ENCODE peak calls at places on chromosomes 12 and 14, in five cellular contexts. Y, Q, O, K and I are unnamed samples.

GRCh38 chr12:58097741-58098140 is 156.4 kb downstream of the ATP23 start:
- DNase-seq in Q (no peak), K (no peak), Y (no peak), O (no peak), I (no peak)

GRCh38 chr12:108425238-108425795 is 86.2 kb upstream of the CMKLR1 start:
- DNase-seq in Q (no peak), K (no peak), O (no peak), Y (no peak), I (peak)

GRCh38 chr12:70359458-70360197 is 6.5 kb upstream of the KCNMB4 start:
- DNase-seq in K (no peak), Q (no peak), O (no peak), Y (no peak), I (no peak)

GRCh38 chr12:57454566-57455373 is at the start of gene INHBE:
- DNase-seq in O (no peak), Y (no peak), K (no peak), Q (no peak), I (peak)

GRCh38 chr12:99605-100004 is 33.0 kb downstream of the IQSEC3 start:
- DNase-seq in K (no peak), Q (no peak), Y (no peak), O (no peak), I (peak)

GRCh38 chr14:23537351-23538048 is 14.1 kb downstream of the ZFHX2 start:
- DNase-seq in O (no peak), Y (no peak), Q (no peak), K (no peak), I (no peak)

GRCh38 chr14:77128414-77128891 is 13.1 kb downstream of the ZDHHC22 start:
- DNase-seq in Y (no peak), O (peak), K (peak), Q (no peak), I (no peak)

GRCh38 chr14:37595809-37596595 is 573 bp downstream of the TTC6 start:
- DNase-seq in O (peak), K (peak), Y (peak), Q (no peak), I (peak)

GRCh38 chr12:124402281-124403066 is 107.6 kb downstream of the RFLNA start:
- DNase-seq in Q (no peak), O (no peak), K (no peak), Y (no peak), I (peak)

GRCh38 chr12:22413592-22413991 is 79.1 kb upstream of the ST8SIA1 start:
- DNase-seq in O (no peak), Q (peak), K (no peak), Y (no peak), I (no peak)

GRCh38 chr14:50320279-50320678 is 8.2 kb downstream of the DMAC2L start:
- DNase-seq in O (no peak), Q (no peak), Y (no peak), K (no peak), I (no peak)

GRCh38 chr14:50139192-50139591 is 22.8 kb upstream of the VCPKMT start:
- DNase-seq in K (no peak), O (no peak), Q (no peak), Y (no peak), I (no peak)

GRCh38 chr12:88805286-88805685 is 225.0 kb upstream of the KITLG start:
- DNase-seq in Q (no peak), O (no peak), K (no peak), Y (no peak), I (no peak)

GRCh38 chr14:74574092-74574438 is 38.0 kb downstream of the LTBP2 start:
- DNase-seq in O (no peak), Y (no peak), Q (no peak), K (no peak), I (no peak)

GRCh38 chr12:93569656-93570551 is 2.6 kb upstream of the SOCS2 start:
- DNase-seq in Q (peak), Y (peak), O (peak), K (peak), I (peak)

GRCh38 chr14:92797935-92798653 is 4.0 kb downstream of the GOLGA5 start:
- DNase-seq in O (no peak), K (no peak), Q (no peak), Y (no peak), I (no peak)

GRCh38 chr12:1176191-1176590 is 185.2 kb downstream of the ERC1 start:
- DNase-seq in Q (no peak), O (no peak), Y (no peak), K (no peak), I (no peak)

GRCh38 chr14:22819191-22819988 is 4.2 kb upstream of the SLC7A7 start:
- DNase-seq in O (peak), Y (no peak), Q (peak), K (no peak), I (peak)

GRCh38 chr14:99740411-99740810 is 52.8 kb upstream of the EML1 start:
- DNase-seq in Y (no peak), Q (peak), O (no peak), K (no peak), I (peak)

GRCh38 chr14:70714055-70714550 is 72.4 kb downstream of the TTC9 start:
- DNase-seq in Y (peak), O (peak), Q (peak), K (peak), I (peak)

GRCh38 chr14:92993302-92993701 is 70.4 kb downstream of the CHGA start:
- DNase-seq in Q (peak), O (no peak), Y (no peak), K (no peak), I (no peak)

DNA sequence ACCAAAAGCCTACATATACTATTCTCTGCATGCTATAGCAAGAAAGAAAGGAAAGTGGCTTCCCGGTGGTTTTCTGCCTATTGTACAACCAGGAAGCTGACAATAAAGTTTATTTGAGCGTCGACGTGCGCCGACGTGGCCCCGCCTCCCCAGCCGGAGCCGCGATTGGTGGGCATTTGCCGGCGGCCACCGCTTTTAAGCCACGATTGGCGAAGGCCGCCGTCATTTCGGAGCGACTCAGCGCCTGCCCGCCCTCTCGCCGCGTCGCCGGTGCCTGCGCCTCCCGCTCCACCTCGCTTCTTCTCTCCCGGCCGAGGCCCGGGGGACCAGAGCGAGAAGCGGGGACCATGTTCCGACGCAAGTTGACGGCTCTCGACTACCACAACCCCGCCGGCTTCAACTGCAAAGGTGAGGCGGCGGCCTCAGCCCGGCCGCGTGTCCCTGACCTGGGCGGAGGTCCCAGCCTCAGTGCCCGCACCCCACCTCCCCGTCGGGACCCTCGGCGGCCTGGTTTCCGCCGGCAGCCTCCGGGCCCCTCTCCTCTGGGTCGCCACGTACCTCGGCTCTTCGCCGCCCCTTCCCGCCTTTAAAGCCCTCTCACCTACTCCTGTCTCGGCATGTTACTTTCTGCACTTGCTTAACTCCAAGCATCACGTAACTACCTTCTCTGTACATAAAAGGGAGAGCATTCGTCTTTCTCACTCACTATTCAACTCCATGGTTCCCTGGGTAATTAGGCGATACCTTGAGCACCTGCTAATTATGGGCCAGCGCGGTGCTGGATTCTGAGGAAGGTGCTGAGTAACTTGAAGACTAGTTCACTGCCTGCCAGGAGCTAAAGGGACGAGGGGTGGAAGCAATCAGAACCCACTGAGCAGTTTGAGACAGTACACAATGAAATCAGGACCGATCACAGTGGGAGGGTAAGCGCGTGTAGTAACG is at the start of gene RTRAF:
- DNase-seq in Q (peak), Y (peak), O (peak), K (peak), I (peak)
- TF ChIP-seq CTCF in Q (no peak), Y (peak), O (no peak), K (no peak), I (no peak)

GRCh38 chr14:58884442-58884841 is 246.7 kb downstream of the DACT1 start:
- DNase-seq in O (no peak), Y (no peak), K (no peak), Q (no peak), I (no peak)
- TF ChIP-seq CTCF in O (peak), Y (no peak), K (peak), Q (no peak), I (no peak)

DNA sequence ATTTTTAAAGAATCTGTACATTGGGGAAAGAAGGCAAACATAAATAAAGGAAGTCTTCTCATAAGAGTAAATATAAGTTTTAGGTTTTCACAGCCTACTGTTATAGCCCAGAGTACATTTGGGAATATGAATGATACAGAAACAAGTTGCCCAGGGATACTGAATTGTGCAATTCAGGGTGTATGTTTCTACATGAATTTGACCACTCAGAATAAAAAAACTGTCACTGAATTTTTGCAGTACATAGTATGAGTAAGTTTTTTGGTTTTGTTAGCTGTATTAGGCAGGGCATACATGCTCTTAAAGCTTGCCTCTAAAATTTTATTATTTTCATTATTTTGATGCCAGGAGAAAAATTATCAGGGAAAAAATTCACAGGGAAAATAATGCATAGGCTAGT is 6.6 kb upstream of the PCNX4 start:
- DNase-seq in Q (no peak), O (no peak), K (no peak), Y (no peak), I (no peak)
- TF ChIP-seq CTCF in Q (no peak), O (no peak), K (no peak), Y (no peak), I (no peak)

GRCh38 chr12:5269846-5270245 is 162.1 kb upstream of the NTF3 start:
- DNase-seq in O (no peak), Q (no peak), K (no peak), Y (no peak), I (no peak)
- TF ChIP-seq CTCF in O (no peak), Q (no peak), K (no peak), Y (no peak), I (no peak)

GRCh38 chr14:85978851-85979250 is 448.9 kb downstream of the FLRT2 start:
- DNase-seq in Q (no peak), O (no peak), Y (no peak), K (no peak), I (no peak)
- TF ChIP-seq CTCF in Q (no peak), O (no peak), Y (no peak), K (no peak), I (no peak)

GRCh38 chr12:51536159-51536558 is 54.9 kb upstream of the SCN8A start:
- DNase-seq in Q (no peak), O (no peak), K (no peak), Y (no peak), I (no peak)

GRCh38 chr12:51534675-51535074 is 56.4 kb upstream of the SCN8A start:
- DNase-seq in O (no peak), K (no peak), Y (no peak), Q (no peak), I (no peak)

GRCh38 chr12:51531982-51532497 is 59.0 kb upstream of the SCN8A start:
- DNase-seq in O (no peak), Y (peak), Q (peak), K (peak), I (peak)

GRCh38 chr12:51534216-51534615 is 56.8 kb upstream of the SCN8A start:
- DNase-seq in Y (no peak), K (no peak), Q (no peak), O (no peak), I (no peak)

GRCh38 chr12:51533799-51534198 is 57.2 kb upstream of the SCN8A start:
- DNase-seq in Y (no peak), K (no peak), O (no peak), Q (no peak), I (no peak)
- TF ChIP-seq CTCF in Y (no peak), K (no peak), O (no peak), Q (no peak), I (no peak)

GRCh38 chr12:45727994-45728624 is 1.4 kb upstream of the ARID2 start:
- DNase-seq in Y (no peak), O (peak), K (no peak), Q (no peak), I (no peak)

GRCh38 chr12:45727301-45727993 is 2.1 kb upstream of the ARID2 start:
- DNase-seq in Q (peak), Y (peak), O (peak), K (peak), I (peak)

GRCh38 chr12:45729233-45730115 is at the start of gene ARID2:
- DNase-seq in O (peak), Q (peak), K (peak), Y (peak), I (peak)

GRCh38 chr12:45730116-45730841 is 773 bp downstream of the ARID2 start:
- DNase-seq in O (peak), K (no peak), Q (peak), Y (peak), I (peak)

GRCh38 chr12:45728625-45729232 is 777 bp upstream of the ARID2 start:
- DNase-seq in O (peak), Y (peak), Q (peak), K (peak), I (peak)
- TF ChIP-seq CTCF in O (peak), Y (peak), Q (peak), K (peak), I (peak)

GRCh38 chr12:51025182-51025747 is 919 bp downstream of the SLC11A2 start:
- DNase-seq in Q (no peak), O (no peak), K (no peak), Y (no peak), I (no peak)
- TF ChIP-seq CTCF in Q (no peak), O (no peak), K (no peak), Y (no peak), I (no peak)